ENCODE peak calls at places on chromosome 15, in four cellular contexts. K is HepG2, G is K562, W is H1. X is an unnamed sample. For H3K4me1 and H3K79me2, the result is how much of the 10 kb centered on the place peaks cover.

GRCh38 chr15:81069356-81069755 is 64.7 kb upstream of the CFAP161 start:
- DNase-seq in K (no peak), W (no peak), G (peak), X (no peak)

GRCh38 chr15:98865397-98866339 is 141.9 kb downstream of the PGPEP1L start:
- DNase-seq in K (peak), G (peak), W (no peak), X (peak)

GRCh38 chr15:68818671-68819450 is 1.8 kb downstream of the ANP32A start:
- DNase-seq in W (no peak), G (peak), K (peak), X (peak)

GRCh38 chr15:62280625-62281024 is 115.5 kb upstream of the C2CD4B start:
- DNase-seq in K (no peak), W (no peak), G (no peak), X (no peak)

GRCh38 chr15:79208179-79208578 is 74.3 kb upstream of the ANKRD34C start:
- DNase-seq in K (no peak), G (no peak), W (no peak), X (no peak)

GRCh38 chr15:68149059-68149458 is 56.1 kb downstream of the CALML4 start:
- DNase-seq in K (no peak), G (no peak), W (no peak), X (no peak)

GRCh38 chr15:57921371-57921770 is 144.1 kb downstream of the ALDH1A2 start:
- DNase-seq in W (no peak), G (no peak), K (no peak), X (peak)

GRCh38 chr15:64586974-64587373 is 126.6 kb downstream of the ZNF609 start:
- DNase-seq in G (no peak), W (no peak), K (no peak), X (no peak)

GRCh38 chr15:83065431-83065830 is 1.6 kb downstream of the BTBD1 start:
- DNase-seq in W (no peak), K (no peak), G (no peak), X (peak)

GRCh38 chr15:40891810-40892448 is 2.3 kb upstream of the VPS18 start:
- DNase-seq in W (no peak), G (peak), K (peak), X (peak)

GRCh38 chr15:77985031-77985930 is 92.2 kb downstream of the TBC1D2B start:
- DNase-seq in G (no peak), K (no peak), W (no peak), X (no peak)
- H3K4me1 ChIP-seq in G (under half), K (under half), W (under half), X (under half)

DNA sequence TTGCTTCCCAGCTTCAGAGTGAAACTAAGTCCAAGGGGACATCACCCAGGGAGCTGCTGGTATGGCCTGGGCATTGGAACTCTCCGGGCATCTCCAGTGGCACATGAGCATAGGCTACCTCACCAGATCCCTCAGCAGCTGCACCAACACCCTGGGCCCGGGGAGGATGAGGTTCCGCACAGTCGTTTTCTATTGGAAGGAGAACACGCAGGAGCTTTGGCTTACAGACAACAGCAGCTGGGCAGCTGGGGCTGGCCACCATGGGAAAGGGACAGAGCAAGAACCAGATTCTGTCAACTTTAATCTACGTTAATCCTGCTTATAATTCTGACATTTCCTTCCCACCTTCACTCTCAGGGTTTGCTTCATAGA is 65.5 kb downstream of the MYO1E start:
- DNase-seq in G (no peak), W (no peak), K (no peak), X (no peak)
- H3K79me2 ChIP-seq in G (under half), W (under half), K (under half), X (half or more)

GRCh38 chr15:51775967-51776816 is 24.8 kb downstream of the TMOD2 start:
- DNase-seq in G (peak), W (no peak), K (peak), X (peak)
- TF ChIP-seq JUN in G (no peak), W (no peak), K (no peak), X (no peak)

GRCh38 chr15:91865903-91866302 is 12.4 kb downstream of the SLCO3A1 start:
- DNase-seq in W (no peak), G (no peak), K (no peak), X (no peak)

GRCh38 chr15:91864669-91865068 is 11.2 kb downstream of the SLCO3A1 start:
- DNase-seq in G (no peak), W (no peak), K (no peak), X (no peak)

GRCh38 chr15:91862891-91863520 is 9.5 kb downstream of the SLCO3A1 start:
- DNase-seq in G (no peak), K (no peak), W (no peak), X (no peak)

GRCh38 chr15:91865486-91865885 is 12.0 kb downstream of the SLCO3A1 start:
- DNase-seq in K (no peak), W (no peak), G (no peak), X (no peak)

GRCh38 chr15:91863621-91864255 is 10.2 kb downstream of the SLCO3A1 start:
- DNase-seq in G (no peak), W (no peak), K (no peak), X (no peak)
- H3K4me1 ChIP-seq in G (under half), W (under half), K (under half), X (under half)

X was measured in endothelial cell of umbilical vein.